ENCODE peak calls at places on chromosomes 12 and 14, in nine cellular contexts. C, X, O, W, I, D, F, P and N are unnamed samples. For H3K27me3, the result is how much of the 10 kb centered on the place peaks cover.

GRCh38 chr14:45267084-45267483 is 14.1 kb upstream of the MIS18BP1 start:
- DNase-seq in D (no peak), O (no peak), W (no peak), C (no peak), P (no peak), X (no peak), I (no peak), F (no peak), N (no peak)

GRCh38 chr12:78229491-78230209 is 399.0 kb downstream of the NAV3 start:
- DNase-seq in I (peak), W (no peak), F (peak), D (no peak), C (peak), O (no peak), P (peak), X (peak), N (no peak)

GRCh38 chr14:56120091-56120632 is 2.0 kb downstream of the PELI2 start:
- DNase-seq in D (no peak), W (no peak), F (no peak), C (peak), O (no peak), P (no peak), I (no peak), X (peak), N (no peak)

GRCh38 chr12:45745861-45746277 is 16.4 kb downstream of the ARID2 start:
- DNase-seq in W (no peak), O (no peak), C (peak), P (no peak), I (no peak), F (no peak), D (no peak), X (no peak), N (no peak)

GRCh38 chr12:31585271-31585670 is 5.7 kb downstream of the DENND5B start:
- DNase-seq in O (no peak), F (no peak), C (no peak), P (no peak), X (no peak), W (no peak), I (no peak), D (no peak), N (no peak)

GRCh38 chr14:93186461-93186860 is 1.3 kb downstream of the LYSET start:
- DNase-seq in W (no peak), X (no peak), C (no peak), P (no peak), F (no peak), O (no peak), I (no peak), D (no peak), N (no peak)

GRCh38 chr12:6443361-6443983 is 1.3 kb upstream of the CD27 start:
- DNase-seq in W (no peak), C (no peak), P (no peak), X (no peak), I (no peak), F (peak), O (no peak), D (no peak), N (no peak)

GRCh38 chr12:125650587-125650986 is 585.4 kb downstream of the AACS start:
- DNase-seq in X (no peak), F (no peak), O (no peak), C (no peak), I (no peak), D (no peak), W (no peak), P (no peak), N (no peak)

GRCh38 chr14:104023325-104024055 is 62.0 kb upstream of the ASPG start:
- DNase-seq in P (no peak), C (no peak), W (no peak), I (no peak), X (no peak), O (no peak), D (no peak), F (no peak), N (no peak)

GRCh38 chr12:2319136-2319535 is 266.3 kb downstream of the CACNA1C start:
- DNase-seq in I (no peak), C (no peak), W (peak), X (no peak), O (no peak), D (no peak), P (no peak), F (no peak), N (no peak)

GRCh38 chr12:50923361-50924130 is 28.8 kb upstream of the HIGD1C start:
- DNase-seq in P (no peak), D (no peak), O (no peak), F (no peak), X (no peak), C (no peak), W (no peak), I (no peak), N (no peak)

GRCh38 chr14:100786131-100786530 is 39.8 kb upstream of the MEG3 start:
- DNase-seq in W (peak), I (no peak), X (no peak), P (no peak), D (no peak), C (no peak), O (no peak), F (no peak), N (no peak)

GRCh38 chr12:9910716-9911421 is 21.3 kb downstream of the CLEC2A start:
- DNase-seq in F (no peak), I (no peak), W (no peak), O (no peak), C (no peak), X (peak), P (no peak), D (no peak), N (no peak)

GRCh38 chr12:59808317-59808910 is 212.6 kb downstream of the SLC16A7 start:
- DNase-seq in X (peak), P (no peak), F (no peak), C (peak), D (no peak), W (no peak), O (no peak), I (peak), N (no peak)

GRCh38 chr12:12788131-12788530 is 2.7 kb downstream of the APOLD1 start:
- DNase-seq in C (no peak), P (no peak), F (no peak), D (no peak), W (no peak), I (no peak), O (no peak), X (no peak), N (no peak)

GRCh38 chr12:69566603-69567002 is 18.7 kb upstream of the CCT2 start:
- DNase-seq in P (no peak), W (no peak), O (no peak), F (no peak), X (no peak), I (no peak), C (no peak), D (no peak), N (no peak)

GRCh38 chr12:125249066-125249824 is 184.0 kb downstream of the AACS start:
- DNase-seq in O (no peak), C (no peak), W (no peak), P (no peak), X (no peak), F (no peak), I (no peak), D (no peak), N (no peak)

GRCh38 chr12:21456291-21456780 is 18.9 kb downstream of the PYROXD1 start:
- DNase-seq in F (no peak), D (peak), I (no peak), O (peak), P (no peak), C (no peak), W (no peak), X (no peak), N (peak)

GRCh38 chr12:5511644-5512584 is 80.0 kb downstream of the NTF3 start:
- DNase-seq in I (no peak), F (peak), X (peak), O (no peak), P (peak), C (peak), D (no peak), W (no peak), N (no peak)

GRCh38 chr12:20415013-20415412 is 46.7 kb downstream of the PDE3A start:
- DNase-seq in C (no peak), X (no peak), O (no peak), P (peak), F (no peak), W (no peak), D (no peak), I (no peak), N (no peak)

GRCh38 chr14:51185180-51185579 is 54.9 kb upstream of the TMX1 start:
- DNase-seq in O (no peak), X (no peak), P (no peak), C (no peak), W (no peak), F (no peak), D (no peak), I (no peak), N (no peak)

GRCh38 chr14:64720190-64720589 is 16.0 kb downstream of the PLEKHG3 start:
- DNase-seq in I (no peak), W (peak), P (no peak), D (no peak), F (no peak), C (no peak), X (peak), O (no peak), N (no peak)

GRCh38 chr14:94132285-94132887 is 3.0 kb upstream of the IFI27L2 start:
- DNase-seq in P (no peak), W (no peak), D (peak), O (peak), F (no peak), C (peak), X (peak), I (peak), N (peak)

GRCh38 chr12:113974006-113974405 is 7.9 kb upstream of the RBM19 start:
- DNase-seq in X (no peak), P (no peak), D (no peak), C (no peak), I (no peak), O (no peak), F (no peak), W (no peak), N (no peak)

GRCh38 chr12:113967368-113967767 is 1.2 kb upstream of the RBM19 start:
- DNase-seq in C (no peak), I (no peak), W (no peak), O (no peak), D (no peak), X (no peak), F (no peak), P (no peak), N (no peak)

GRCh38 chr12:113971392-113971791 is 5.3 kb upstream of the RBM19 start:
- DNase-seq in C (no peak), O (no peak), I (no peak), D (no peak), X (no peak), W (no peak), P (no peak), F (no peak), N (no peak)

GRCh38 chr12:113978080-113978479 is 12.0 kb upstream of the RBM19 start:
- DNase-seq in D (no peak), P (no peak), O (no peak), C (no peak), I (no peak), W (no peak), X (no peak), F (no peak), N (no peak)

DNA sequence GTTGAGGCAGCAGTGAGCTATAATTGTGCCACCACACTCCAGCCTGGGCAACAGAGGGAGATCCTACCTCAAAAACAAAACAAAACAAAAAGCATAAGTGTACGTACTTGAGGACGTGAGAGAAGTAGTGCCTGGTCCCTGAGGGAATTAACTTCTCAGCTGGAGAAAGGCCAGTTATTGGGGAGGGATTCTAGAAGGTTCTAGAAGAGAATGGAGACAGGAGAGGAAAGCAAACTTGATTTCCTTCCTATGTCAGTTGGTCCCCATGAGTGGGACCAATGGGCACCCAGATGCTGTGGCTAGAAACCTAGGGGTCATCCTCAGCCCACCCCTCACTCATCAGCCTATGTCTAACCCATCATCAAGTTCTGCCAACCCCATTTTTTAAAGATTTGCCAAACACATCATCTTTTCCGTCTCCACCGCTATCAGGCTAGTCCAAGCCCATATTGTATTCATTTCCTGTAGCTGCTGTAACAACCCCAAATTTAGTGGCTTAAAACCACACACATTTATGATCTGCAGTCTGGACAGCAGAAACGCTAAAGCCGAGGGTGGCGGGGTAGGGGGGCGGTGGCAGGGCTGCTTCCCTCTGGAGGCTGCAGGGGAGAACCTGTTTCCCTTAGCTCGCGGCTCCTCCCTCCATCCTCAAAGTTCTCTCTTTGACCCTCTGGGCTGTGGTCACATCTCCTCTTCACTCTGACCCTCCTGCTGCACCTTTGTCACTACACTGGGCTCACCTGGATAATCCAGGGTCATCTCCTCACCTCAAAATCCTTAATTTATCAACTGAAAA is 7.2 kb upstream of the RBM19 start:
- DNase-seq in D (no peak), O (no peak), F (no peak), C (no peak), I (no peak), W (no peak), P (no peak), X (no peak), N (no peak)
- H3K27me3 ChIP-seq in D (under half), O (under half), F (under half), C (half or more), I (under half), W (under half), P (under half), X (under half), N (under half)

GRCh38 chr12:53989227-53990113 is 4.5 kb downstream of the HOXC10 start:
- DNase-seq in W (no peak), O (no peak), X (peak), D (no peak), P (no peak), I (no peak), F (peak), C (no peak), N (no peak)
- H3K27me3 ChIP-seq in W (half or more), O (half or more), X (half or more), D (half or more), P (under half), I (half or more), F (under half), C (half or more), N (half or more)

DNA sequence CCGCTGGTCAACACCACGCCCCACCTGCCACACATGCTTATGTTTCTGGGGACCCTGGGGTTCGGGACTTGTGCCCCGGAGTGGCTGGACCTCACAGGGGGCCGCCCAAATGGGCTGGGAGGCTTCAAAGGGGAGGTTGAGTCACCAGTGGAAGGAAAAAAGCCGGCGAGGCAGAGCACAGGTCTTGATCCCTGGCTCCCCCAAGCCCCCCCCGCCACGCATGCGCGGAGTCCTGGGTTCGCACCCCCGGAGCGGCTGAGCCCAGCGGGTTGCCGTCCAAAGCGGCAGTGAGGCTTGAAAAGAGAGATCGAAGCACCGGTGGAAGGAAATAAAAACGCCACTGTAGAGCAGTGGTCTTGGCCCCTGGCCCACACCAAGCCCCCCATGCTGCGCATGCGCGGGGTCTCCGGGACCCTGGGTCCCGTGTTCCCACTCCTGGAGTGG is 313.5 kb downstream of the ALG10 start:
- DNase-seq in F (no peak), W (no peak), I (no peak), C (no peak), X (no peak), D (no peak), P (no peak), O (no peak), N (no peak)
- H3K27me3 ChIP-seq in F (under half), W (under half), I (under half), C (half or more), X (under half), D (under half), P (under half), O (under half), N (under half)

GRCh38 chr12:117564885-117565284 is 203.5 kb upstream of the NOS1 start:
- DNase-seq in P (no peak), C (no peak), I (peak), F (no peak), W (no peak), X (no peak), O (no peak), D (no peak), N (no peak)

GRCh38 chr12:117561990-117562389 is 200.6 kb upstream of the NOS1 start:
- DNase-seq in O (no peak), F (no peak), I (no peak), W (no peak), D (no peak), P (no peak), C (no peak), X (no peak), N (no peak)

GRCh38 chr12:117563706-117564105 is 202.3 kb upstream of the NOS1 start:
- DNase-seq in F (no peak), I (no peak), O (no peak), P (no peak), D (no peak), C (no peak), W (no peak), X (no peak), N (no peak)

GRCh38 chr12:117559978-117560377 is 198.6 kb upstream of the NOS1 start:
- DNase-seq in C (no peak), P (no peak), F (no peak), O (no peak), W (no peak), I (no peak), X (no peak), D (no peak), N (no peak)

DNA sequence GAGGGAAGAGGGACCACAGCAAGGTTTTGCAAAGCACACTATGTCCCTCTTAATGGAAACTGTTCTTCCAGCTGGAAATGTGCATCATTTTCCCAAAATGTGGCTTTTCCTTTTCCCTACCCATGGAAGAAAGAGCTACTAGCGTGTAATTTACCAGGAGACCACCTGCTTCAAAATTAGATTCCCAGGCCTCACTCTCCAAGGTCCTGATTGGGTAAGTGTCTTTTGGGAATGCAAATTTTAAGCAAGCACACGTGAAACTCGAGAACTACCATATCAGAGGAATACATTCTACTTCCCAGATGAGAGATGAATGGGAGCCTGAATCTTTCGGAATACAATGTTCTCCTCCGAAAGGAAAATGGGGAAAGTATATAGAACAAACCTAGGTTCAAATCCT is 201.6 kb upstream of the NOS1 start:
- DNase-seq in I (no peak), P (no peak), D (no peak), C (no peak), O (no peak), F (no peak), W (no peak), X (no peak), N (no peak)
- H3K27me3 ChIP-seq in I (under half), P (under half), D (under half), C (under half), O (under half), F (under half), W (under half), X (under half), N (under half)

GRCh38 chr14:20659813-20660395 is 18.4 kb upstream of the OR6S1 start:
- DNase-seq in X (no peak), O (no peak), F (no peak), W (no peak), I (no peak), D (no peak), P (no peak), C (no peak), N (no peak)

GRCh38 chr14:20658246-20658645 is 16.8 kb upstream of the OR6S1 start:
- DNase-seq in D (no peak), F (no peak), O (no peak), X (no peak), C (no peak), P (no peak), I (no peak), W (no peak), N (no peak)

GRCh38 chr14:20662968-20663731 is 21.2 kb upstream of the RNASE4 start:
- DNase-seq in C (no peak), F (peak), P (peak), D (peak), W (peak), X (peak), O (peak), I (peak), N (peak)

GRCh38 chr14:20657216-20658211 is 16.0 kb upstream of the OR6S1 start:
- DNase-seq in D (no peak), X (peak), C (no peak), O (no peak), F (no peak), W (peak), P (no peak), I (no peak), N (peak)

GRCh38 chr14:20661197-20661596 is 19.7 kb upstream of the OR6S1 start:
- DNase-seq in X (no peak), I (no peak), C (no peak), F (no peak), P (no peak), W (no peak), O (no peak), D (no peak), N (no peak)
- H3K27me3 ChIP-seq in X (under half), I (half or more), C (half or more), F (under half), P (under half), W (under half), O (under half), D (under half), N (under half)

GRCh38 chr12:49340095-49340870 is 3.3 kb upstream of the C1QL4 start:
- DNase-seq in D (no peak), X (no peak), I (no peak), O (no peak), W (peak), C (no peak), F (no peak), P (no peak), N (no peak)
- H3K27me3 ChIP-seq in D (under half), X (half or more), I (half or more), O (under half), W (under half), C (under half), F (under half), P (under half), N (half or more)